ENCODE peak calls at places on chromosomes 13 and 19, in seven cellular contexts. One of them, this sample, is unnamed.
A peak's percentile ranks its signal among the peaks of the same experiment; 100 is the strongest.

GRCh38 chr19:33905473-33905936 is 108.8 kb downstream of the KCTD15 start:
- DNase-seq in OCI-LY7: no peak
- DNase-seq in heart left ventricle: peak; percentile 65
- DNase-seq in heart right ventricle: peak; percentile 35
- DNase-seq in WERI-Rb-1: no peak
- DNase-seq in CD8-positive, alpha-beta memory T cell: no peak
- DNase-seq in T-helper 17 cell: no peak
- DNase-seq in this sample: peak; percentile 74

GRCh38 chr13:100203696-100204367 is 114.9 kb downstream of the PCCA start:
- DNase-seq in OCI-LY7: no peak
- DNase-seq in heart left ventricle: no peak
- DNase-seq in heart right ventricle: no peak
- DNase-seq in WERI-Rb-1: no peak
- DNase-seq in CD8-positive, alpha-beta memory T cell: no peak
- DNase-seq in T-helper 17 cell: no peak
- DNase-seq in this sample: no peak

GRCh38 chr13:75416327-75417005 is 65.5 kb downstream of the TBC1D4 start:
- DNase-seq in OCI-LY7: peak; percentile 80
- DNase-seq in heart left ventricle: no peak
- DNase-seq in heart right ventricle: no peak
- DNase-seq in WERI-Rb-1: no peak
- DNase-seq in CD8-positive, alpha-beta memory T cell: no peak
- DNase-seq in T-helper 17 cell: no peak
- DNase-seq in this sample: no peak

GRCh38 chr19:35330475-35330874 is 1.5 kb downstream of the CD22 start:
- DNase-seq in OCI-LY7: peak; percentile 97
- DNase-seq in heart left ventricle: peak; percentile 1
- DNase-seq in heart right ventricle: no peak
- DNase-seq in WERI-Rb-1: no peak
- DNase-seq in CD8-positive, alpha-beta memory T cell: no peak
- DNase-seq in T-helper 17 cell: no peak
- DNase-seq in this sample: no peak

GRCh38 chr13:111662451-111662850 is 342.0 kb downstream of the TEX29 start:
- DNase-seq in OCI-LY7: no peak
- DNase-seq in heart left ventricle: no peak
- DNase-seq in heart right ventricle: no peak
- DNase-seq in WERI-Rb-1: no peak
- DNase-seq in CD8-positive, alpha-beta memory T cell: no peak
- DNase-seq in T-helper 17 cell: no peak
- DNase-seq in this sample: peak; percentile 76

GRCh38 chr19:4057913-4058695 is 8.6 kb downstream of the ZBTB7A start:
- DNase-seq in OCI-LY7: no peak
- DNase-seq in heart left ventricle: peak; percentile 93
- DNase-seq in heart right ventricle: peak; percentile 87
- DNase-seq in WERI-Rb-1: peak; percentile 78
- DNase-seq in CD8-positive, alpha-beta memory T cell: peak; percentile 74
- DNase-seq in T-helper 17 cell: no peak
- DNase-seq in this sample: peak; percentile 94

GRCh38 chr19:46466536-46467199 is 4.7 kb downstream of the PNMA8A start:
- DNase-seq in OCI-LY7: peak; percentile 75
- DNase-seq in heart left ventricle: peak; percentile 75
- DNase-seq in heart right ventricle: peak; percentile 33
- DNase-seq in WERI-Rb-1: no peak
- DNase-seq in CD8-positive, alpha-beta memory T cell: no peak
- DNase-seq in T-helper 17 cell: no peak
- DNase-seq in this sample: peak; percentile 80

GRCh38 chr13:112245959-112246358 is 130.2 kb upstream of the SPACA7 start:
- DNase-seq in OCI-LY7: no peak
- DNase-seq in heart left ventricle: no peak
- DNase-seq in heart right ventricle: no peak
- DNase-seq in WERI-Rb-1: peak; percentile 7
- DNase-seq in CD8-positive, alpha-beta memory T cell: no peak
- DNase-seq in T-helper 17 cell: no peak
- DNase-seq in this sample: no peak

GRCh38 chr19:16386619-16387240 is 62.1 kb downstream of the KLF2 start:
- DNase-seq in OCI-LY7: peak; percentile 80
- DNase-seq in heart left ventricle: peak; percentile 62
- DNase-seq in heart right ventricle: no peak
- DNase-seq in WERI-Rb-1: peak; percentile 61
- DNase-seq in CD8-positive, alpha-beta memory T cell: peak; percentile 76
- DNase-seq in T-helper 17 cell: no peak
- DNase-seq in this sample: no peak

GRCh38 chr19:14091086-14091884 is 734 bp upstream of the SAMD1 start:
- DNase-seq in OCI-LY7: peak; percentile 83
- DNase-seq in heart left ventricle: no peak
- DNase-seq in heart right ventricle: no peak
- DNase-seq in WERI-Rb-1: peak; percentile 55
- DNase-seq in CD8-positive, alpha-beta memory T cell: peak; percentile 82
- DNase-seq in T-helper 17 cell: peak; percentile 63
- DNase-seq in this sample: peak; percentile 81

GRCh38 chr13:24670927-24671326 is 9.3 kb upstream of the ATP12A start:
- DNase-seq in OCI-LY7: peak; percentile 73
- DNase-seq in heart left ventricle: no peak
- DNase-seq in heart right ventricle: no peak
- DNase-seq in WERI-Rb-1: peak; percentile 88
- DNase-seq in CD8-positive, alpha-beta memory T cell: no peak
- DNase-seq in T-helper 17 cell: no peak
- DNase-seq in this sample: no peak

GRCh38 chr19:33035461-33035860 is 29.2 kb downstream of the RHPN2 start:
- DNase-seq in OCI-LY7: no peak
- DNase-seq in heart left ventricle: no peak
- DNase-seq in heart right ventricle: no peak
- DNase-seq in WERI-Rb-1: no peak
- DNase-seq in CD8-positive, alpha-beta memory T cell: no peak
- DNase-seq in T-helper 17 cell: no peak
- DNase-seq in this sample: peak; percentile 3

GRCh38 chr19:9498183-9498902 is at the start of gene ZNF560:
- DNase-seq in OCI-LY7: no peak
- DNase-seq in heart left ventricle: no peak
- DNase-seq in heart right ventricle: no peak
- DNase-seq in WERI-Rb-1: peak; percentile 84
- DNase-seq in CD8-positive, alpha-beta memory T cell: no peak
- DNase-seq in T-helper 17 cell: no peak
- DNase-seq in this sample: no peak

GRCh38 chr19:48874309-48875135 is 2.3 kb downstream of the PPP1R15A start:
- DNase-seq in OCI-LY7: no peak
- DNase-seq in heart left ventricle: peak; percentile 44
- DNase-seq in heart right ventricle: peak; percentile 47
- DNase-seq in WERI-Rb-1: no peak
- DNase-seq in CD8-positive, alpha-beta memory T cell: no peak
- DNase-seq in T-helper 17 cell: peak; percentile 48
- DNase-seq in this sample: peak; percentile 74

GRCh38 chr19:47802521-47803043 is 1.8 kb downstream of the TPRX1 start:
- DNase-seq in OCI-LY7: no peak
- DNase-seq in heart left ventricle: no peak
- DNase-seq in heart right ventricle: no peak
- DNase-seq in WERI-Rb-1: no peak
- DNase-seq in CD8-positive, alpha-beta memory T cell: no peak
- DNase-seq in T-helper 17 cell: no peak
- DNase-seq in this sample: no peak

GRCh38 chr13:113584870-113585671 is 518 bp downstream of the TFDP1 start:
- DNase-seq in OCI-LY7: peak; percentile 36
- DNase-seq in heart left ventricle: peak; percentile 25
- DNase-seq in heart right ventricle: no peak
- DNase-seq in WERI-Rb-1: peak; percentile 60
- DNase-seq in CD8-positive, alpha-beta memory T cell: peak; percentile 41
- DNase-seq in T-helper 17 cell: no peak
- DNase-seq in this sample: no peak

GRCh38 chr19:46081928-46082727 is 41.3 kb upstream of the IGFL4 start:
- DNase-seq in OCI-LY7: peak; percentile 48
- DNase-seq in heart left ventricle: no peak
- DNase-seq in heart right ventricle: no peak
- DNase-seq in WERI-Rb-1: peak; percentile 25
- DNase-seq in CD8-positive, alpha-beta memory T cell: no peak
- DNase-seq in T-helper 17 cell: no peak
- DNase-seq in this sample: no peak

GRCh38 chr19:45913874-45914830 is at the start of gene NANOS2:
- DNase-seq in OCI-LY7: peak; percentile 29
- DNase-seq in heart left ventricle: peak; percentile 34
- DNase-seq in heart right ventricle: peak; percentile 34
- DNase-seq in WERI-Rb-1: peak; percentile 85
- DNase-seq in CD8-positive, alpha-beta memory T cell: no peak
- DNase-seq in T-helper 17 cell: no peak
- DNase-seq in this sample: peak; percentile 42

GRCh38 chr13:30862707-30863106 is 43.4 kb upstream of the MEDAG start:
- DNase-seq in OCI-LY7: no peak
- DNase-seq in heart left ventricle: peak; percentile 62
- DNase-seq in heart right ventricle: peak; percentile 56
- DNase-seq in WERI-Rb-1: no peak
- DNase-seq in CD8-positive, alpha-beta memory T cell: no peak
- DNase-seq in T-helper 17 cell: no peak
- DNase-seq in this sample: peak; percentile 68

GRCh38 chr13:102983496-102983895 is 82.7 kb downstream of the SLC10A2 start:
- DNase-seq in OCI-LY7: no peak
- DNase-seq in heart left ventricle: no peak
- DNase-seq in heart right ventricle: no peak
- DNase-seq in WERI-Rb-1: no peak
- DNase-seq in CD8-positive, alpha-beta memory T cell: no peak
- DNase-seq in T-helper 17 cell: no peak
- DNase-seq in this sample: no peak

GRCh38 chr13:71774863-71775262 is 92.1 kb downstream of the DACH1 start:
- DNase-seq in OCI-LY7: no peak
- DNase-seq in heart left ventricle: no peak
- DNase-seq in heart right ventricle: no peak
- DNase-seq in WERI-Rb-1: no peak
- DNase-seq in CD8-positive, alpha-beta memory T cell: no peak
- DNase-seq in T-helper 17 cell: no peak
- DNase-seq in this sample: no peak

GRCh38 chr19:17311455-17312248 is 2.3 kb downstream of the DDA1 start:
- DNase-seq in OCI-LY7: no peak
- DNase-seq in heart left ventricle: no peak
- DNase-seq in heart right ventricle: no peak
- DNase-seq in WERI-Rb-1: no peak
- DNase-seq in CD8-positive, alpha-beta memory T cell: no peak
- DNase-seq in T-helper 17 cell: no peak
- DNase-seq in this sample: no peak

GRCh38 chr19:32876919-32877285 is 7.3 kb upstream of the SLC7A9 start:
- DNase-seq in OCI-LY7: no peak
- DNase-seq in heart left ventricle: no peak
- DNase-seq in heart right ventricle: no peak
- DNase-seq in WERI-Rb-1: no peak
- DNase-seq in CD8-positive, alpha-beta memory T cell: no peak
- DNase-seq in T-helper 17 cell: no peak
- DNase-seq in this sample: no peak

GRCh38 chr13:23639672-23640275 is 69.6 kb downstream of the TNFRSF19 start:
- DNase-seq in OCI-LY7: no peak
- DNase-seq in heart left ventricle: no peak
- DNase-seq in heart right ventricle: no peak
- DNase-seq in WERI-Rb-1: no peak
- DNase-seq in CD8-positive, alpha-beta memory T cell: no peak
- DNase-seq in T-helper 17 cell: no peak
- DNase-seq in this sample: no peak

GRCh38 chr19:17475541-17476115 is 5.3 kb downstream of the SLC27A1 start:
- DNase-seq in OCI-LY7: no peak
- DNase-seq in heart left ventricle: peak; percentile 68
- DNase-seq in heart right ventricle: peak; percentile 61
- DNase-seq in WERI-Rb-1: no peak
- DNase-seq in CD8-positive, alpha-beta memory T cell: no peak
- DNase-seq in T-helper 17 cell: no peak
- DNase-seq in this sample: peak; percentile 63

GRCh38 chr19:2027361-2027760 is 11.8 kb upstream of the BTBD2 start:
- DNase-seq in OCI-LY7: no peak
- DNase-seq in heart left ventricle: no peak
- DNase-seq in heart right ventricle: no peak
- DNase-seq in WERI-Rb-1: no peak
- DNase-seq in CD8-positive, alpha-beta memory T cell: no peak
- DNase-seq in T-helper 17 cell: no peak
- DNase-seq in this sample: no peak

GRCh38 chr19:39671739-39672363 is 16.1 kb downstream of the LGALS16 start:
- DNase-seq in OCI-LY7: peak; percentile 73
- DNase-seq in heart left ventricle: no peak
- DNase-seq in heart right ventricle: no peak
- DNase-seq in WERI-Rb-1: peak; percentile 40
- DNase-seq in CD8-positive, alpha-beta memory T cell: peak; percentile 52
- DNase-seq in T-helper 17 cell: no peak
- DNase-seq in this sample: no peak

GRCh38 chr19:20397292-20397691 is 168.3 kb downstream of the ZNF737 start:
- DNase-seq in OCI-LY7: no peak
- DNase-seq in heart left ventricle: no peak
- DNase-seq in heart right ventricle: no peak
- DNase-seq in WERI-Rb-1: no peak
- DNase-seq in CD8-positive, alpha-beta memory T cell: no peak
- DNase-seq in T-helper 17 cell: no peak
- DNase-seq in this sample: no peak
- H3K9me3 ChIP-seq in OCI-LY7: peaks cover 58% of the 10 kb centered on the region
- H3K9me3 ChIP-seq in heart left ventricle: peaks cover 99% of the 10 kb centered on the region
- H3K9me3 ChIP-seq in heart right ventricle: peaks cover 90% of the 10 kb centered on the region
- H3K9me3 ChIP-seq in WERI-Rb-1: peaks cover 13% of the 10 kb centered on the region
- H3K9me3 ChIP-seq in CD8-positive, alpha-beta memory T cell: peaks cover 25% of the 10 kb centered on the region
- H3K9me3 ChIP-seq in T-helper 17 cell: peaks cover 32% of the 10 kb centered on the region
- H3K9me3 ChIP-seq in this sample: peaks cover 12% of the 10 kb centered on the region

DNA sequence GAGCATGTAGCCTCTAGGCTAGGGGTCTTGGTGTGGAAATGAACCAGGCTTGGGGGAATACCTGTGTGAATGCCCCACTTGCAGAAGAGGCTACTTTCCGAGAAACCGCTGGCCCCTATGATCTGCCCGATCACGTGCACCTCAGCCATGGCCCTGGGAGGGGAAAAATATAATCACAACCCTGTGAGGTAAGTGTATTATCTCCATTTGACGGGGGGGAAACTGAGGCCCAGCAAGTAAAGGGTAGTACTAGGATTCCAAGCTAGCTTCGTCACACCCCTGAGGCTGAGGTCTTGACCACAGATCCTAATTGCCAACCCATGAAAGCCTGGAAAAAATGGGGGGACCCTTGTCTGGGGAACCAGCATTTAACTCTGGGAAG is 587 bp downstream of the B9D2 start:
- DNase-seq in OCI-LY7: no peak
- DNase-seq in heart left ventricle: no peak
- DNase-seq in heart right ventricle: no peak
- DNase-seq in WERI-Rb-1: no peak
- DNase-seq in CD8-positive, alpha-beta memory T cell: no peak
- DNase-seq in T-helper 17 cell: no peak
- DNase-seq in this sample: peak; percentile 60
- H3K9me3 ChIP-seq in OCI-LY7: no peaks in the 10 kb centered on the region
- H3K9me3 ChIP-seq in heart left ventricle: no peaks in the 10 kb centered on the region
- H3K9me3 ChIP-seq in heart right ventricle: no peaks in the 10 kb centered on the region
- H3K9me3 ChIP-seq in WERI-Rb-1: no peaks in the 10 kb centered on the region
- H3K9me3 ChIP-seq in CD8-positive, alpha-beta memory T cell: no peaks in the 10 kb centered on the region
- H3K9me3 ChIP-seq in T-helper 17 cell: no peaks in the 10 kb centered on the region
- H3K9me3 ChIP-seq in this sample: no peaks in the 10 kb centered on the region

GRCh38 chr19:36745870-36746269 is 26.7 kb downstream of the ZNF850 start:
- DNase-seq in OCI-LY7: no peak
- DNase-seq in heart left ventricle: no peak
- DNase-seq in heart right ventricle: no peak
- DNase-seq in WERI-Rb-1: no peak
- DNase-seq in CD8-positive, alpha-beta memory T cell: no peak
- DNase-seq in T-helper 17 cell: no peak
- DNase-seq in this sample: no peak
- H3K9me3 ChIP-seq in OCI-LY7: peaks cover 48% of the 10 kb centered on the region
- H3K9me3 ChIP-seq in heart left ventricle: peaks cover 100% of the 10 kb centered on the region
- H3K9me3 ChIP-seq in heart right ventricle: peaks cover 100% of the 10 kb centered on the region
- H3K9me3 ChIP-seq in WERI-Rb-1: peaks cover 33% of the 10 kb centered on the region
- H3K9me3 ChIP-seq in CD8-positive, alpha-beta memory T cell: peaks cover 68% of the 10 kb centered on the region
- H3K9me3 ChIP-seq in T-helper 17 cell: peaks cover 43% of the 10 kb centered on the region
- H3K9me3 ChIP-seq in this sample: peaks cover 32% of the 10 kb centered on the region

DNA sequence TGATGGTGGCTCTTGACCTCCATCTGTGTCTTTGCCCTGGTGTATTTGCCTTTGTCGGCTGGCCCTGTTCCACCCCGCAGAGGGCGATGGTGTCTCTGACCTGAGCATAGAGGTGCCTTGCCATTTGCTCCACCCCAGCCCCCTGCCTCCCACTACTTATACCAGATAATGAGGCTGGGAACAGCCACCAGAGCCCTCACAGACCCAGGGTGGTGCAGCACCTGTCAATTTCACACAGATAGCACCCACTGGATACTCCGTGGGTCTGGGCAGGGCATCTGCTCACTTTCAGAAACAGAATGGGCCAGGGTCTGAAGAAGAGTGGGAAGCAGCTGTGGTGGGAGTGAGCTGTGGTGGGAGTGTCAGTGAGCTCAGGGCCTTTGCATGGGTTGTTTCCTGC is 4.1 kb downstream of the ZNF536 start:
- DNase-seq in OCI-LY7: no peak
- DNase-seq in heart left ventricle: no peak
- DNase-seq in heart right ventricle: no peak
- DNase-seq in WERI-Rb-1: peak; percentile 55
- DNase-seq in CD8-positive, alpha-beta memory T cell: no peak
- DNase-seq in T-helper 17 cell: no peak
- DNase-seq in this sample: no peak
- H3K9me3 ChIP-seq in OCI-LY7: no peaks in the 10 kb centered on the region
- H3K9me3 ChIP-seq in heart left ventricle: no peaks in the 10 kb centered on the region
- H3K9me3 ChIP-seq in heart right ventricle: no peaks in the 10 kb centered on the region
- H3K9me3 ChIP-seq in WERI-Rb-1: no peaks in the 10 kb centered on the region
- H3K9me3 ChIP-seq in CD8-positive, alpha-beta memory T cell: no peaks in the 10 kb centered on the region
- H3K9me3 ChIP-seq in T-helper 17 cell: no peaks in the 10 kb centered on the region
- H3K9me3 ChIP-seq in this sample: no peaks in the 10 kb centered on the region